ENCODE peak calls at places on chromosomes 13 and 19, in five cellular contexts. H is heart left ventricle, A is body of pancreas, K is pancreas, D is endothelial cell of umbilical vein. Y is an unnamed sample.

GRCh38 chr19:11304936-11305335 is 9.0 kb downstream of the TSPAN16 start:
- DNase-seq in H (no peak), A (no peak), K (no peak), D (no peak), Y (no peak)

GRCh38 chr13:34817246-34817645 is 124.8 kb upstream of the NBEA start:
- DNase-seq in H (no peak), A (no peak), K (no peak), D (no peak), Y (no peak)

GRCh38 chr13:38530492-38530891 is 156.4 kb upstream of the FREM2 start:
- DNase-seq in H (no peak), A (no peak), K (no peak), D (no peak), Y (no peak)

GRCh38 chr19:22545751-22546150 is 88.4 kb upstream of the ZNF492 start:
- DNase-seq in H (no peak), A (peak; percentile 73), K (peak; percentile 59), D (no peak), Y (peak; percentile 14)

GRCh38 chr19:23401086-23401485 is 5.8 kb upstream of the ZNF91 start:
- DNase-seq in H (no peak), A (no peak), K (no peak), D (no peak), Y (no peak)

GRCh38 chr19:16330368-16330801 is 5.8 kb downstream of the KLF2 start:
- DNase-seq in H (peak; percentile 88), A (peak; percentile 39), K (peak; percentile 56), D (peak; percentile 81), Y (peak; percentile 67)

GRCh38 chr19:28737021-28737525 is 475.9 kb downstream of the UQCRFS1 start:
- DNase-seq in H (no peak), A (no peak), K (no peak), D (no peak), Y (no peak)

GRCh38 chr13:29081036-29081435 is 260.9 kb downstream of the MTUS2 start:
- DNase-seq in H (no peak), A (no peak), K (no peak), D (no peak), Y (no peak)

GRCh38 chr19:48510421-48511268 is 990 bp downstream of the LMTK3 start:
- DNase-seq in H (peak; percentile 60), A (peak; percentile 72), K (peak; percentile 76), D (peak; percentile 43), Y (peak; percentile 57)

GRCh38 chr19:55454787-55455243 is 6.6 kb downstream of the ISOC2 start:
- DNase-seq in H (no peak), A (no peak), K (no peak), D (peak; percentile 22), Y (no peak)

GRCh38 chr19:12126707-12127106 is 13.4 kb downstream of the ZNF20 start:
- DNase-seq in H (no peak), A (peak; percentile 34), K (no peak), D (no peak), Y (no peak)

GRCh38 chr19:46659151-46660007 is 1.6 kb downstream of the DACT3 start:
- DNase-seq in H (peak; percentile 47), A (no peak), K (peak; percentile 51), D (no peak), Y (peak; percentile 44)

GRCh38 chr13:80379245-80379644 is 38.3 kb upstream of the SPRY2 start:
- DNase-seq in H (no peak), A (no peak), K (no peak), D (no peak), Y (no peak)

GRCh38 chr13:49356224-49356623 is 87.6 kb downstream of the CAB39L start:
- DNase-seq in H (no peak), A (no peak), K (no peak), D (no peak), Y (no peak)

GRCh38 chr19:30073152-30074000 is 131.3 kb downstream of the URI1 start:
- DNase-seq in H (no peak), A (no peak), K (no peak), D (no peak), Y (no peak)

GRCh38 chr19:34041922-34042521 is 130.3 kb upstream of the LSM14A start:
- DNase-seq in H (peak; percentile 47), A (peak; percentile 71), K (peak; percentile 75), D (peak; percentile 41), Y (peak; percentile 70)

GRCh38 chr19:1064661-1065605 is 2.0 kb upstream of the ARHGAP45 start:
- DNase-seq in H (peak; percentile 67), A (peak; percentile 66), K (peak; percentile 72), D (peak; percentile 55), Y (peak; percentile 78)

GRCh38 chr13:81929988-81930387 is 1589.1 kb upstream of the SPRY2 start:
- DNase-seq in H (no peak), A (no peak), K (no peak), D (peak; percentile 43), Y (no peak)

GRCh38 chr13:79196366-79196765 is 209.7 kb downstream of the RBM26 start:
- DNase-seq in H (no peak), A (no peak), K (no peak), D (no peak), Y (no peak)

GRCh38 chr19:48784527-48784926 is 26.3 kb downstream of the BCAT2 start:
- DNase-seq in H (no peak), A (no peak), K (no peak), D (peak; percentile 21), Y (no peak)

Y was measured in left colon.